ENCODE peak calls at places on chromosomes 2 and 18, in ten cellular contexts. F, J, N, O, U, L, B, Y, H and V are unnamed samples.

GRCh38 chr2:41736586-41736985 is 311.2 kb upstream of the PKDCC start:
- DNase-seq in F (no peak), L (no peak), B (no peak), U (no peak), Y (no peak), N (no peak), J (no peak), O (no peak), H (no peak), V (no peak)

GRCh38 chr2:119678021-119678656 is 862 bp upstream of the TMEM177 start:
- DNase-seq in Y (peak; percentile 73), F (no peak), O (no peak), J (no peak), U (no peak), H (no peak), B (no peak), L (no peak), N (peak; percentile 74), V (no peak)

GRCh38 chr2:128289439-128289838 is 29.2 kb downstream of the HS6ST1 start:
- DNase-seq in L (no peak), U (no peak), J (no peak), Y (no peak), F (no peak), N (no peak), B (no peak), H (peak; percentile 52), O (no peak), V (no peak)

GRCh38 chr18:55234366-55235093 is 275.3 kb upstream of the CCDC68 start:
- DNase-seq in N (peak; percentile 93), O (peak; percentile 56), L (no peak), F (peak; percentile 73), U (peak; percentile 79), H (peak; percentile 87), J (peak; percentile 58), B (peak; percentile 84), Y (peak; percentile 80), V (peak; percentile 79)

GRCh38 chr2:25939257-25939668 is 43.0 kb downstream of the KIF3C start:
- DNase-seq in U (no peak), Y (peak; percentile 68), L (no peak), H (no peak), F (no peak), B (no peak), N (no peak), J (no peak), O (no peak), V (no peak)

GRCh38 chr18:79915161-79916127 is 36.0 kb downstream of the SLC66A2 start:
- DNase-seq in H (no peak), J (no peak), U (no peak), B (no peak), F (no peak), Y (no peak), N (peak; percentile 79), L (no peak), O (no peak), V (no peak)

GRCh38 chr2:71220743-71221142 is 6.2 kb downstream of the PAIP2B start:
- DNase-seq in B (no peak), O (no peak), F (no peak), L (no peak), H (no peak), N (no peak), U (no peak), Y (no peak), J (no peak), V (no peak)

GRCh38 chr2:211085056-211085680 is 528.8 kb downstream of the CPS1 start:
- DNase-seq in H (peak; percentile 46), J (peak; percentile 8), B (no peak), U (no peak), F (no peak), L (no peak), Y (peak; percentile 66), O (no peak), N (no peak), V (peak; percentile 1)